ENCODE peak calls at places on chromosomes 16 and 17, in five cellular contexts. X is fibroblast of pulmonary artery, D is A549, L is astrocyte of the cerebellum, B is stomach. Q is an unnamed sample.

GRCh38 chr17:66302761-66303626 is 581 bp downstream of the PRKCA start:
- DNase-seq in X (peak), D (peak), L (no peak), B (peak), Q (no peak)

GRCh38 chr16:85303354-85303883 is 191.1 kb upstream of the CIBAR2 start:
- DNase-seq in X (peak), D (peak), L (no peak), B (peak), Q (no peak)

GRCh38 chr17:79732804-79733691 is 2.3 kb downstream of the ENPP7 start:
- DNase-seq in X (no peak), D (no peak), L (no peak), B (peak), Q (no peak)

GRCh38 chr16:50219402-50219975 is 46.9 kb upstream of the ADCY7 start:
- DNase-seq in X (no peak), D (no peak), L (no peak), B (no peak), Q (no peak)

GRCh38 chr17:29579866-29580771 is 9.3 kb downstream of the GIT1 start:
- DNase-seq in X (peak), D (peak), L (no peak), B (peak), Q (peak)

GRCh38 chr17:45372325-45372869 is 55.6 kb upstream of the MAP3K14 start:
- DNase-seq in X (no peak), D (peak), L (no peak), B (no peak), Q (no peak)

GRCh38 chr16:50467943-50468748 is 80.0 kb upstream of the NKD1 start:
- DNase-seq in X (no peak), D (no peak), L (no peak), B (peak), Q (no peak)

GRCh38 chr16:23079683-23080221 is 69.5 kb downstream of the USP31 start:
- DNase-seq in X (no peak), D (peak), L (no peak), B (no peak), Q (no peak)

GRCh38 chr16:66295761-66296546 is 70.5 kb upstream of the CDH5 start:
- DNase-seq in X (no peak), D (no peak), L (no peak), B (peak), Q (no peak)

GRCh38 chr17:18230288-18231141 is 5.1 kb downstream of the LLGL1 start:
- DNase-seq in X (no peak), D (no peak), L (no peak), B (no peak), Q (no peak)

GRCh38 chr16:84603115-84603816 is 14.6 kb downstream of the COTL1 start:
- DNase-seq in X (peak), D (peak), L (peak), B (peak), Q (peak)

GRCh38 chr17:4587195-4587594 is 2.9 kb downstream of the SMTNL2 start:
- DNase-seq in X (no peak), D (no peak), L (no peak), B (no peak), Q (no peak)

GRCh38 chr16:4309102-4309832 is 6.6 kb upstream of the GLIS2 start:
- DNase-seq in X (no peak), D (no peak), L (no peak), B (no peak), Q (no peak)

GRCh38 chr17:64411999-64412771 is 21.5 kb upstream of the PECAM1 start:
- DNase-seq in X (peak), D (no peak), L (no peak), B (no peak), Q (no peak)

GRCh38 chr17:13346996-13347762 is 254.6 kb downstream of the HS3ST3A1 start:
- DNase-seq in X (peak), D (peak), L (peak), B (no peak), Q (no peak)

GRCh38 chr16:75204410-75204758 is 2.6 kb downstream of the CTRB2 start:
- DNase-seq in X (no peak), D (no peak), L (no peak), B (no peak), Q (no peak)

GRCh38 chr16:67249762-67250327 is 1.1 kb downstream of the SLC9A5 start:
- DNase-seq in X (no peak), D (no peak), L (no peak), B (no peak), Q (no peak)

GRCh38 chr17:20173091-20173490 is 163.9 kb downstream of the SPECC1 start:
- DNase-seq in X (peak), D (no peak), L (no peak), B (no peak), Q (no peak)

GRCh38 chr16:29665294-29666077 is 2.4 kb downstream of the SPN start:
- DNase-seq in X (no peak), D (no peak), L (no peak), B (no peak), Q (no peak)

GRCh38 chr17:74840989-74841666 is 18.6 kb downstream of the GRIN2C start:
- DNase-seq in X (peak), D (no peak), L (no peak), B (no peak), Q (no peak)

GRCh38 chr17:30316736-30317135 is 17.1 kb downstream of the TMIGD1 start:
- DNase-seq in X (no peak), D (no peak), L (no peak), B (no peak), Q (no peak)

GRCh38 chr16:67150058-67150832 is 553 bp downstream of the B3GNT9 start:
- DNase-seq in X (peak), D (peak), L (no peak), B (no peak), Q (no peak)

GRCh38 chr17:6641374-6641818 is 536 bp downstream of the TXNDC17 start:
- DNase-seq in X (no peak), D (no peak), L (no peak), B (no peak), Q (no peak)

GRCh38 chr17:28008526-28008925 is 34.0 kb upstream of the NLK start:
- DNase-seq in X (peak), D (peak), L (peak), B (peak), Q (peak)

GRCh38 chr17:44557653-44558285 is 485 bp downstream of the FZD2 start:
- DNase-seq in X (peak), D (peak), L (no peak), B (peak), Q (no peak)

GRCh38 chr16:66541388-66542360 is 8.2 kb downstream of the TK2 start:
- DNase-seq in X (no peak), D (no peak), L (no peak), B (no peak), Q (no peak)

GRCh38 chr17:73315481-73315880 is 3.7 kb upstream of the CDC42EP4 start:
- DNase-seq in X (no peak), D (no peak), L (no peak), B (no peak), Q (no peak)

GRCh38 chr16:72986011-72986410 is 61.9 kb downstream of the ZFHX3 start:
- DNase-seq in X (peak), D (no peak), L (no peak), B (no peak), Q (no peak)

GRCh38 chr17:75371339-75371738 is 34.1 kb downstream of the GRB2 start:
- DNase-seq in X (no peak), D (no peak), L (no peak), B (no peak), Q (no peak)

GRCh38 chr17:31858647-31859486 is at the start of gene COPRS:
- DNase-seq in X (peak), D (peak), L (peak), B (peak), Q (peak)
- TF ChIP-seq CTCF in X (no peak), D (peak), L (no peak), B (no peak), Q (no peak)

DNA sequence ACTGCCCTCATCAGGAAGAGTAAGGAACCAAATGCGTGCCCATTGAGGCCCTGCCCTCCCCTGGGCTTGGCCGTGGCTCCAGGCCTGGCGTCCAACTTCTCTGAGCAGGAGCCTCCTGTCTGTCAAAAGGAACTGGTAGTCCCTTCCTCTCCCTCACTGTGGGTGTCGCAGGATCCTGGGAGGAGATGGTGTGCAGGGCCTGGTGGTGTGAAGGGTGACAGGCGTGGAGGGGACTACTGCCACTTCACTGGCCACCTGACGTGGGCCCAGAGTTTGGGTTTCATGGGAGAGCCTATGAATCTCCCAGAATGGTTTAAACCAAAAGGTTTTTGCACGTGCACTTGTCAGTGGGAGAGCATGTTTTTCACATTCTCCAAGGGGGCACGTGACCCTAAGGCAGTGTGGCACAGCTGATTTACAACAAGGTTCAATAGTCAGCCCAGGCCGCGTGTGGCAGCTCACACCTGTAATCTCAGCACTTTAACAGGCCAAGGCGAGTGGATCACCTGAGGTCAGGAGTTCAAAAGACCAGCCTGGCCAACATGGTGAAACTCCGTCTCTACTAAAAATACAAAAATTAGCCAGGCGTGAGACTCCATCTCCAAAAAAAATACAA is 12.5 kb downstream of the ARL2BP start:
- DNase-seq in X (no peak), D (no peak), L (no peak), B (peak), Q (no peak)
- TF ChIP-seq CTCF in X (no peak), D (no peak), L (no peak), B (no peak), Q (no peak)

DNA sequence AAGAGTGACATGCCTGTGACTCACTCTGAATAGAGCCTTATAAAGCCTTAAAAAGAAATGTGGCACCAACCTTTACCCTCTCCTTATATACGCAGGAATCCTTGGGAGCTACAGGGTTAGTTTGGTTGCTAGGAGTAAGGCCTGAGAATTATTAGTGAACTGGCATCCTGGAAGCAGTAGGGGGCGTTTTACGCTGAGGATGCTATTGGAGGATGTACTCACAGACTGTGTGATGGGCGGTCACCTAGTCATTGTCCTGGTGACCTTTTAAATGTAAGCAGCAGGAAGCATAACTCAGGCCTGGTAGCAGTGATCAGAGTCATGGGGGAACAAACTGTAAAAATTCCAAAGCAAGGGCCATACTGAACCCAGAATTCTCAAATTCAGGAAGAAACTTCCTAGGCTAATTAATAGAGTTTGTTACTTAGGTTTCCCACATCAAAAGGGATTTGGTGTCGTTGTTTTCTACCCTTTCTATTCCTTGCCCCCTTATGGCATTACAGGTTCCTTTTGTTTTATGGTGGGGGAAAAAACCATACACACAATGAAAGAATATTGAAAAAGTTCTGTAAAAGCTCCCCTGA is 153.8 kb downstream of the SNX11 start:
- DNase-seq in X (no peak), D (peak), L (no peak), B (no peak), Q (no peak)
- TF ChIP-seq CTCF in X (peak), D (peak), L (peak), B (no peak), Q (peak)

DNA sequence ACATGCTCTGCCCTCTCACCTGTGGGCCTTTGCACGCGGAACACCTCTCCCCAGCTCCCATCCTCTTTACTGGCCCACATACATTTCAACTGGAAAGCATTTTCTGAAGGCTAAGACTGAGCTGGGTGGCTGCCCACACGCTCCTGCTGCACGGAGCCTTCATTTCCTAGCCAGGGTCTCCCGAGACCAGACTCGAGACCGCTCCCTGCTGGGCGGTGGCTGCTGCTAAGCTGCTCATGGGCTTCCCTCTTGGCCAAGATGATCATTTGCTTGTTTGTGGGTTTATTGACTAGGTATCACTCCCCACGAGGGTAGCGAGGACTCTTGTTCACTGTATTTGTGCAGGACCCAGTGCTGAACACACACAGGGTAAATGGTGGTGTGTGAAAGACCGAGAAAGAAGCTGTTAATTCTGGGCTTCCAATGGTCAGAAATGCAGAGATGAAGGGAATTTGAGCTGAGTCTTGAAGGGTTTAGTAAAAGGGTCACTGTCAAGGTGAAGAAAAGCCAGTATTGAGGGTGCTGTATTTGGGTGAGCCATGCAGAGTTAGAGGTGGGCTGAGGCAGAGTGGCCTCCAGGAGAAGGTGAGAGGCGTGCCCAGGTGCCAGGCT is 907 bp downstream of the TRAPPC2L start:
- DNase-seq in X (peak), D (peak), L (peak), B (peak), Q (peak)
- TF ChIP-seq CTCF in X (peak), D (peak), L (peak), B (no peak), Q (peak)

GRCh38 chr16:27751676-27752075 is 201.7 kb downstream of the KATNIP start:
- DNase-seq in X (no peak), D (no peak), L (no peak), B (no peak), Q (no peak)

GRCh38 chr16:27747946-27748345 is 198.0 kb downstream of the KATNIP start:
- DNase-seq in X (no peak), D (no peak), L (no peak), B (no peak), Q (no peak)

GRCh38 chr16:27749547-27749875 is 199.6 kb downstream of the KATNIP start:
- DNase-seq in X (no peak), D (no peak), L (no peak), B (no peak), Q (no peak)

GRCh38 chr16:27749946-27750345 is 200.0 kb downstream of the KATNIP start:
- DNase-seq in X (no peak), D (no peak), L (no peak), B (no peak), Q (no peak)

GRCh38 chr16:27748868-27749546 is 199.1 kb downstream of the KATNIP start:
- DNase-seq in X (peak), D (peak), L (peak), B (no peak), Q (peak)
- TF ChIP-seq CTCF in X (peak), D (no peak), L (peak), B (no peak), Q (peak)

GRCh38 chr16:15523939-15524338 is 89.6 kb downstream of the BMERB1 start:
- DNase-seq in X (no peak), D (no peak), L (no peak), B (no peak), Q (no peak)
- TF ChIP-seq CTCF in X (no peak), D (no peak), L (no peak), B (no peak), Q (no peak)

DNA sequence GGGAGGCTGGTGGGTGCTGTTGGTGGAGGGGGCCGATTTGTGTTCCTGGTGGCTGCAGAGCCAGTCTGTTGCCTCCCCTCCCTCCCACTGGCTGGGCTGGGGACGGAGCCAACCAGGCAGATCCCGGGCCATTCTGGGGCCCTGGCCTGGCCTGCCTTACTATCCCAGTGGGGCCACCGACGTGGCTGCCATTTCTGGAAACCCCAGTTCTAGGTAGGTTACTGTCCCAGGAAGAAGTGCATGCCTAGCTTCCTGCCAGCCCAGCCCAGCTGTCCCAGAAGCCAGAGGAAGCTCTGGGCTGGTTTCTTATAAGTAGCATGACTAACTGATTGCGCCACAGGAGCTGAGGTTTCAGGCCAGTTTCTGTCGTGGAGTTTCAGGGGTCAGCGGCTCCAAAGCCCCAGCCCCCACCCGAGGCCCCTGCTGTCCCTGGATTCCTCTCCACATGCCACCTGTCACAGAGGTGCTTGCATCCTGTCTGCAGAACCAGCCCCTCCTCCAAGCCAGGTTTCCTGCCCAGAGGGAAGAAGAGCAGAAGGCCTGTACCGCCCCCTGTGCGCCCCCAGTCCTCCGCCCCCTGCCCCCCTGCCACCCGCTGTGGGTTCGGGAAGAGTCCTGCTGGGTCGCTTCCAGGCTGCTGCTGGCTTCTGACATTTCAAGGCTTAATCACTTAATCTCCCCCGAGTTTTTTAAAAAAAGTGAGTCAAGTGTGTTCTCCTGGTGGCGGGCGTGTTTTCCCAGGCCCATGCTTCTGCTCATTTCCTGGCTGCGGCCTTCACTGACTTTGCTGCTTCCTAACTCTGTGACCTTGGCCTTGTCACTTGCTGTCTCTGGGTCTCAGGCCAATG is 13.2 kb downstream of the IL4R start:
- DNase-seq in X (peak), D (peak), L (peak), B (peak), Q (peak)
- TF ChIP-seq CTCF in X (no peak), D (no peak), L (no peak), B (no peak), Q (no peak)

GRCh38 chr17:81121841-81122733 is 43.2 kb upstream of the PVALEF start:
- DNase-seq in X (no peak), D (no peak), L (no peak), B (no peak), Q (no peak)

GRCh38 chr17:81123052-81124048 is 42.0 kb upstream of the PVALEF start:
- DNase-seq in X (no peak), D (no peak), L (no peak), B (peak), Q (no peak)

GRCh38 chr17:81126281-81127132 is 38.8 kb upstream of the PVALEF start:
- DNase-seq in X (no peak), D (no peak), L (no peak), B (no peak), Q (no peak)

GRCh38 chr17:81125573-81126081 is 39.7 kb upstream of the PVALEF start:
- DNase-seq in X (no peak), D (no peak), L (no peak), B (no peak), Q (no peak)

GRCh38 chr17:81124377-81124776 is 40.9 kb upstream of the PVALEF start:
- DNase-seq in X (no peak), D (no peak), L (no peak), B (no peak), Q (no peak)
- TF ChIP-seq CTCF in X (no peak), D (no peak), L (no peak), B (no peak), Q (no peak)